ENCODE peak calls at places on chromosomes 12 and 14, in four cellular contexts. E is HepG2, A is K562, U is GM12878. P is an unnamed sample.

GRCh38 chr12:115411121-115411520 is 727.1 kb upstream of the TBX3 start:
- DNase-seq in E (no peak), A (no peak), U (no peak), P (no peak)

GRCh38 chr14:56207626-56208297 is 89.6 kb downstream of the PELI2 start:
- DNase-seq in E (no peak), A (no peak), U (no peak), P (no peak)

GRCh38 chr12:212799-213526 is 994 bp downstream of the SLC6A12 start:
- DNase-seq in E (peak), A (no peak), U (no peak), P (peak)

GRCh38 chr12:63206908-63207307 is 55.9 kb upstream of the AVPR1A start:
- DNase-seq in E (no peak), A (no peak), U (no peak), P (no peak)

GRCh38 chr14:39232554-39233415 is 930 bp upstream of the MIA2 start:
- DNase-seq in E (peak), A (no peak), U (no peak), P (no peak)

GRCh38 chr14:88470542-88471440 is 84.0 kb downstream of the PTPN21 start:
- DNase-seq in E (no peak), A (no peak), U (no peak), P (no peak)

GRCh38 chr14:96676161-96676560 is 121.0 kb upstream of the VRK1 start:
- DNase-seq in E (no peak), A (no peak), U (no peak), P (no peak)

GRCh38 chr12:6765048-6765633 is 1.0 kb upstream of the PTMS start:
- DNase-seq in E (no peak), A (peak), U (no peak), P (no peak)

GRCh38 chr12:3596703-3597472 is 105.9 kb downstream of the PRMT8 start:
- DNase-seq in E (no peak), A (no peak), U (no peak), P (no peak)

GRCh38 chr14:103109789-103110415 is 13.4 kb upstream of the TNFAIP2 start:
- DNase-seq in E (peak), A (peak), U (no peak), P (no peak)

GRCh38 chr14:85531594-85532391 is 1.8 kb downstream of the FLRT2 start:
- DNase-seq in E (no peak), A (no peak), U (no peak), P (peak)

DNA sequence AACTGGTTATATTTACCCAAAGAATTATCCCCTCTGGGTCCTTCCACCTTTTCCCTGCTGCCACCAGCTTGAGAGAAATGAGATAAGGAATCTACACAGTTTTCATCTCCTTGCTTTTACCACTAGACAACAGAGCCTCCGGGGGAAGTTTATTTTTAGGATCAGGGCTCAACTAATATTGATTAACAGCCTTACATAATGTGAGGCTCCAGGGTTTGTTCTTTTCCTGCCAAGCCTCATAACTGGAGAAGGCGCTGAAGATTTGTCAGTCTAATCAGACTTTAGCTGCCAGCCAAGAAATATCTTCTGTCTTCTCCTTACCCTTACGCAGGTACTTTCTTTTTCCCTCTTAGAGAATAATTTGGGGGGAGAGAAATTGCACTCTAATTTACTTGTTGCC is 506.9 kb downstream of the DIO2 start:
- DNase-seq in E (no peak), A (no peak), U (no peak), P (no peak)
- TF ChIP-seq EP300 in E (no peak), A (no peak), U (no peak), P (no peak)

GRCh38 chr12:57090924-57091632 is 2.2 kb downstream of the NAB2 start:
- DNase-seq in E (no peak), A (no peak), U (no peak), P (peak)
- TF ChIP-seq GABPA in E (no peak), A (no peak), U (no peak), P (no peak)

DNA sequence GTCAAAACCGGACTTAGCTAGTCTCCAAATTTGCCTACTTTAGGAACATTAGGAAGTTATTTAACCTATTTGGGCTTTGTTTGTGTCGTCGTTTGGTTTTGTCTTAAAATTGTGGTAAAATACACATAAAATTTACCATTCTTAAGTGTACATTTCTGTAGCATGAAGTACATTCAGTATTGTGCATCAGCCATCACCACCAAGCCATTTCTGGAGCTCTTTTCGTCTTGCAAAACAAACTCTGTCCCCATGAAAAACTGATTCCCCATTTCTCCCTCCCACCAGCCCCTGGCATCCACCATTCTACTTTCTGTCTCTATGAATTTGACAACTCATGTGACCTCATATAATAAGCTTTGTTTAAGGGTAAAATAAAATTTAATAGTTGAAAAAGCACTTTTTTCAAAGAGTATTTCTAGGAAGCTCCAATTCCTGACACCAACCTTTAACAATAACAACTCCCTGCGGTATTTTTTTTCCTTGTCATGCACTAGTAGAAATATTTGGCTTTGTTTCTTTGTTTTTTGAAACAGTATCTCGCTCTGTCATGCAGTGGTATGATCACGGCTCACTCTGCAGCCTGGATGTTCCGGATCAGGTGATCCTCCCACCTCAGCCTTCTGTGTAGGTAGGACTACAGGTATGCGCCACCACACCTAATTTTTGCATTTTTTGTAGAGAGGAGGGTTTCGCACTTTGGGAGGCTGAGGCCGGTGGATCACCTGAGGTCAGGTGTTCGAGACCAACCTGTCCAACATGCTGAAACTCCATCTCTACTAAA is 3.6 kb upstream of the UBC start:
- DNase-seq in E (peak), A (no peak), U (no peak), P (no peak)
- TF ChIP-seq EP300 in E (no peak), A (no peak), U (no peak), P (no peak)

DNA sequence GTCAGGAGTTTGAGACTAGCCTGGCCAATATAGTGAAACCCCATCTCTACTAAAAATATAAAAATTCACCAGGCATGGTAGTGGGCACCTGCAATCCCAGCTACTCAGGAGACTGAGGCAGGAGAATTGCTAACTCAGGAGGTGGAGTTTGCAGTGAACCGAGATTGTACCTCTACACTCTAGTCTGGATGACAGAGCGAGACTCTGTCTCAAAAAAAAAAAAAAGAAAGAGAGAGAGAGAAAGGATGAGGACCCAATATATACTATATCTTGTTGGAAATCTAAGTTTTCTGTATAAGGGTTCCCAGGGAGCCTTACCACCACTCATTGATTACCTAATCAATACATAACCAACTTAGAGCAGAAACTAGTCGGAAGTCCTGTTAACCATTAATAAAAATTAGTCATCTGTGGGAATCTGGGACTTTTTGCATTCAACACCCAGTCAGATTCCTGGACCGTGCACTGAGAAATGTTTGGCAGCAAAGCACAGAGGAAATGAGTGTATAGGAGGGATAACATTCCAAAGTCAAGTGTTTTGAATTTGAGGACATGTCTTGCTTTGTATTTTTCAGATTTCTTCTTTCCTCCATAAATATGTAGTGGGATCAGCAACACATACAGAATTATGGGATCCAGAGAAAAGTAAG is 44.8 kb upstream of the NR2C1 start:
- DNase-seq in E (peak), A (no peak), U (no peak), P (no peak)
- TF ChIP-seq GABPA in E (no peak), A (no peak), U (no peak), P (peak)

GRCh38 chr14:105117710-105118385 is 50.7 kb downstream of the JAG2 start:
- DNase-seq in E (no peak), A (no peak), U (no peak), P (no peak)
- TF ChIP-seq EP300 in E (no peak), A (no peak), U (no peak), P (no peak)

DNA sequence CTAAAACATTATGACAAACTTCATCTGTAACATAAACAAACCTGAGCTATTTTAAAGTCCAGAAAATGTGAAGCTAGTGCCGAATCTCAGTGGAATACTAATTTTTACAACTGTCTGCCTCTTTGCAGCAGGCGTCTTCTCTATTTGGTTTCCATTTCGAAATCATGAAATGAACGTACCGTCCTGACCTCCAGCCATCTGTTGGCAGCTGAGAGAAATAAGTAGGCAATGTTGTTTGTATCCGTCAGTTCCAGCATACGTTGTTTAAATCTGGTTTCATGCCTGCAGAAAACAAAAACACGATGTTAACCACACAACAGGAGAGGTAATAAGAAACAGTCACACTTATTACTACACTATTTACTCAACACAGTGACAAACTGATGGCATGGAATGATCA is 54.3 kb upstream of the KCNJ8 start:
- DNase-seq in E (no peak), A (no peak), U (no peak), P (no peak)
- TF ChIP-seq GABPA in E (no peak), A (no peak), U (no peak), P (no peak)

GRCh38 chr12:13182881-13183280 is 13.6 kb upstream of the EMP1 start:
- DNase-seq in E (no peak), A (no peak), U (no peak), P (no peak)

GRCh38 chr12:13179159-13180074 is 17.1 kb upstream of the EMP1 start:
- DNase-seq in E (no peak), A (no peak), U (no peak), P (peak)

GRCh38 chr12:13178568-13179158 is 17.9 kb upstream of the EMP1 start:
- DNase-seq in E (no peak), A (no peak), U (no peak), P (no peak)

GRCh38 chr12:13183621-13184020 is 12.9 kb upstream of the EMP1 start:
- DNase-seq in E (no peak), A (no peak), U (no peak), P (no peak)

GRCh38 chr12:13181375-13182070 is 15.0 kb upstream of the EMP1 start:
- DNase-seq in E (no peak), A (no peak), U (no peak), P (no peak)
- TF ChIP-seq EP300 in E (no peak), A (no peak), U (no peak), P (no peak)

GRCh38 chr12:51242150-51242549 is 3.5 kb downstream of the DAZAP2 start:
- DNase-seq in E (no peak), A (no peak), U (no peak), P (no peak)
- TF ChIP-seq GABPA in E (no peak), A (no peak), U (no peak), P (no peak)